ENCODE peak calls at places on chromosomes 3 and 15, in nine cellular contexts. T is left ventricle myocardium inferior, N is fibroblast of villous mesenchyme, Q is upper lobe of right lung, U is transverse colon, Y is uterus, J is AG04450, L is heart right ventricle, P is fibroblast of pulmonary artery. C is an unnamed sample.

GRCh38 chr3:78737988-78738387 is 1029.8 kb downstream of the ROBO1 start:
- DNase-seq in T (no peak), N (no peak), Q (no peak), U (no peak), Y (no peak), J (no peak), L (peak), P (peak), C (peak)

GRCh38 chr3:55485208-55485791 is 1.8 kb downstream of the WNT5A start:
- DNase-seq in T (peak), N (peak), Q (peak), U (peak), Y (peak), J (no peak), L (peak), P (peak), C (peak)

GRCh38 chr3:22361465-22361864 is 610.5 kb upstream of the ZNF385D start:
- DNase-seq in T (no peak), N (no peak), Q (no peak), U (no peak), Y (no peak), J (no peak), L (no peak), P (peak), C (peak)

GRCh38 chr3:33063651-33064051 is 33.3 kb downstream of the GLB1 start:
- DNase-seq in T (no peak), N (peak), Q (no peak), U (no peak), Y (no peak), J (no peak), L (no peak), P (peak), C (peak)

GRCh38 chr15:90266485-90266884 is 1.0 kb downstream of the NGRN start:
- DNase-seq in T (no peak), N (peak), Q (peak), U (peak), Y (no peak), J (no peak), L (no peak), P (peak), C (peak)

GRCh38 chr3:86793786-86794185 is 197.2 kb downstream of the VGLL3 start:
- DNase-seq in T (no peak), N (peak), Q (no peak), U (no peak), Y (peak), J (peak), L (no peak), P (peak), C (peak)

GRCh38 chr3:123419850-123420292 is 29.0 kb downstream of the ADCY5 start:
- DNase-seq in T (peak), N (no peak), Q (no peak), U (no peak), Y (peak), J (no peak), L (peak), P (no peak), C (no peak)

GRCh38 chr3:2375371-2375770 is 276.7 kb downstream of the CNTN4 start:
- DNase-seq in T (no peak), N (no peak), Q (no peak), U (no peak), Y (no peak), J (no peak), L (no peak), P (no peak), C (no peak)

GRCh38 chr3:4680881-4681300 is 187.7 kb downstream of the ITPR1 start:
- DNase-seq in T (no peak), N (no peak), Q (no peak), U (no peak), Y (no peak), J (no peak), L (no peak), P (peak), C (peak)

GRCh38 chr3:15812183-15812582 is 14.4 kb upstream of the ANKRD28 start:
- DNase-seq in T (no peak), N (peak), Q (no peak), U (no peak), Y (no peak), J (no peak), L (no peak), P (peak), C (peak)

GRCh38 chr3:129526121-129526900 is 2.1 kb upstream of the RHO start:
- DNase-seq in T (no peak), N (no peak), Q (no peak), U (no peak), Y (no peak), J (no peak), L (no peak), P (no peak), C (no peak)

GRCh38 chr3:51686512-51687215 is 15.6 kb downstream of the TEX264 start:
- DNase-seq in T (peak), N (no peak), Q (peak), U (peak), Y (peak), J (no peak), L (peak), P (peak), C (peak)

GRCh38 chr15:71237456-71238188 is 122.4 kb downstream of the THSD4 start:
- DNase-seq in T (peak), N (peak), Q (no peak), U (peak), Y (peak), J (peak), L (peak), P (peak), C (peak)

GRCh38 chr3:48564022-48564421 is 441 bp upstream of the UCN2 start:
- DNase-seq in T (no peak), N (peak), Q (peak), U (peak), Y (no peak), J (no peak), L (no peak), P (peak), C (peak)

GRCh38 chr3:141294848-141295247 is 63.2 kb downstream of the PXYLP1 start:
- DNase-seq in T (no peak), N (peak), Q (no peak), U (no peak), Y (no peak), J (no peak), L (no peak), P (peak), C (peak)

GRCh38 chr15:73601449-73602425 is 31.5 kb downstream of the NPTN start:
- DNase-seq in T (peak), N (peak), Q (no peak), U (peak), Y (peak), J (no peak), L (peak), P (peak), C (peak)

GRCh38 chr15:76994001-76994400 is 925 bp upstream of the PSTPIP1 start:
- DNase-seq in T (peak), N (peak), Q (peak), U (peak), Y (no peak), J (no peak), L (no peak), P (no peak), C (peak)

GRCh38 chr3:31407665-31408064 is 125.1 kb upstream of the STT3B start:
- DNase-seq in T (no peak), N (no peak), Q (no peak), U (no peak), Y (no peak), J (no peak), L (no peak), P (peak), C (no peak)

GRCh38 chr3:197518794-197519451 is 36.8 kb downstream of the BDH1 start:
- DNase-seq in T (no peak), N (no peak), Q (peak), U (no peak), Y (no peak), J (no peak), L (no peak), P (peak), C (no peak)

GRCh38 chr3:139416275-139416674 is 26.8 kb upstream of the COPB2 start:
- DNase-seq in T (no peak), N (no peak), Q (no peak), U (no peak), Y (no peak), J (no peak), L (no peak), P (no peak), C (no peak)

GRCh38 chr15:100043069-100043641 is 298.6 kb downstream of the ADAMTS17 start:
- DNase-seq in T (no peak), N (peak), Q (no peak), U (no peak), Y (no peak), J (no peak), L (no peak), P (peak), C (peak)

GRCh38 chr3:46463120-46463867 is 1.4 kb downstream of the LTF start:
- DNase-seq in T (peak), N (no peak), Q (no peak), U (no peak), Y (peak), J (no peak), L (peak), P (no peak), C (no peak)

GRCh38 chr3:12750658-12751071 is 8.4 kb downstream of the TMEM40 start:
- DNase-seq in T (no peak), N (peak), Q (no peak), U (no peak), Y (peak), J (no peak), L (no peak), P (peak), C (peak)

GRCh38 chr3:9226326-9226725 is 23.1 kb downstream of the SRGAP3 start:
- DNase-seq in T (no peak), N (peak), Q (no peak), U (no peak), Y (peak), J (no peak), L (no peak), P (peak), C (peak)

GRCh38 chr3:196502775-196503181 is 790 bp downstream of the RNF168 start:
- DNase-seq in T (peak), N (peak), Q (peak), U (peak), Y (peak), J (peak), L (peak), P (peak), C (peak)

GRCh38 chr3:127053026-127053425 is 70.1 kb downstream of the PLXNA1 start:
- DNase-seq in T (no peak), N (no peak), Q (peak), U (no peak), Y (no peak), J (no peak), L (no peak), P (no peak), C (no peak)

GRCh38 chr3:30452446-30452845 is 154.0 kb upstream of the TGFBR2 start:
- DNase-seq in T (no peak), N (no peak), Q (no peak), U (no peak), Y (no peak), J (no peak), L (no peak), P (no peak), C (no peak)

GRCh38 chr15:80059786-80060489 is 462 bp downstream of the ZFAND6 start:
- DNase-seq in T (no peak), N (peak), Q (no peak), U (peak), Y (no peak), J (no peak), L (peak), P (peak), C (peak)

GRCh38 chr3:26346497-26346896 is 276.1 kb upstream of the LRRC3B start:
- DNase-seq in T (no peak), N (no peak), Q (peak), U (no peak), Y (no peak), J (no peak), L (no peak), P (no peak), C (no peak)

GRCh38 chr3:146227486-146227885 is 23.4 kb downstream of the PLSCR4 start:
- DNase-seq in T (no peak), N (peak), Q (no peak), U (no peak), Y (no peak), J (no peak), L (no peak), P (no peak), C (no peak)

GRCh38 chr15:26037369-26037768 is 174.2 kb upstream of the ATP10A start:
- DNase-seq in T (no peak), N (no peak), Q (no peak), U (no peak), Y (no peak), J (no peak), L (no peak), P (no peak), C (no peak)

GRCh38 chr15:69232144-69232543 is 66.6 kb upstream of the PAQR5 start:
- DNase-seq in T (no peak), N (peak), Q (no peak), U (no peak), Y (no peak), J (no peak), L (no peak), P (peak), C (peak)

GRCh38 chr3:16520636-16521579 is 7.4 kb upstream of the RFTN1 start:
- DNase-seq in T (no peak), N (no peak), Q (no peak), U (no peak), Y (no peak), J (no peak), L (no peak), P (no peak), C (no peak)

GRCh38 chr3:72338942-72339749 is 509.1 kb downstream of the SHQ1 start:
- DNase-seq in T (peak), N (peak), Q (no peak), U (no peak), Y (peak), J (peak), L (no peak), P (peak), C (peak)

GRCh38 chr3:171116802-171117395 is 90.4 kb upstream of the SLC2A2 start:
- DNase-seq in T (no peak), N (no peak), Q (no peak), U (no peak), Y (no peak), J (no peak), L (no peak), P (no peak), C (no peak)

GRCh38 chr3:171116365-171116764 is 89.8 kb upstream of the SLC2A2 start:
- DNase-seq in T (no peak), N (no peak), Q (no peak), U (no peak), Y (no peak), J (no peak), L (no peak), P (peak), C (peak)

GRCh38 chr3:171110715-171111114 is 84.2 kb upstream of the SLC2A2 start:
- DNase-seq in T (no peak), N (no peak), Q (no peak), U (no peak), Y (no peak), J (no peak), L (no peak), P (no peak), C (no peak)

GRCh38 chr3:171115667-171116066 is 89.1 kb upstream of the SLC2A2 start:
- DNase-seq in T (no peak), N (no peak), Q (no peak), U (no peak), Y (no peak), J (no peak), L (peak), P (no peak), C (no peak)

GRCh38 chr3:171113716-171114115 is 87.2 kb upstream of the SLC2A2 start:
- DNase-seq in T (no peak), N (no peak), Q (no peak), U (no peak), Y (no peak), J (no peak), L (no peak), P (no peak), C (no peak)
- TF ChIP-seq CTCF in T (peak), N (peak), Q (no peak), U (no peak), Y (no peak), J (peak), L (no peak), P (peak), C (no peak)

GRCh38 chr3:56800373-56801150 is 1.2 kb downstream of the ARHGEF3 start:
- DNase-seq in T (no peak), N (no peak), Q (no peak), U (peak), Y (no peak), J (no peak), L (no peak), P (no peak), C (peak)
- TF ChIP-seq CTCF in T (peak), N (no peak), Q (no peak), U (no peak), Y (no peak), J (no peak), L (no peak), P (no peak), C (no peak)

GRCh38 chr15:81813215-81813614 is 232.6 kb downstream of the MEX3B start:
- DNase-seq in T (no peak), N (no peak), Q (no peak), U (no peak), Y (no peak), J (no peak), L (no peak), P (no peak), C (no peak)
- TF ChIP-seq CTCF in T (peak), N (peak), Q (no peak), U (no peak), Y (no peak), J (peak), L (no peak), P (no peak), C (no peak)

GRCh38 chr3:108322352-108322751 is 26.0 kb downstream of the HHLA2 start:
- DNase-seq in T (no peak), N (peak), Q (no peak), U (no peak), Y (no peak), J (no peak), L (no peak), P (no peak), C (peak)
- TF ChIP-seq CTCF in T (no peak), N (no peak), Q (no peak), U (no peak), Y (no peak), J (peak), L (no peak), P (peak), C (no peak)

DNA sequence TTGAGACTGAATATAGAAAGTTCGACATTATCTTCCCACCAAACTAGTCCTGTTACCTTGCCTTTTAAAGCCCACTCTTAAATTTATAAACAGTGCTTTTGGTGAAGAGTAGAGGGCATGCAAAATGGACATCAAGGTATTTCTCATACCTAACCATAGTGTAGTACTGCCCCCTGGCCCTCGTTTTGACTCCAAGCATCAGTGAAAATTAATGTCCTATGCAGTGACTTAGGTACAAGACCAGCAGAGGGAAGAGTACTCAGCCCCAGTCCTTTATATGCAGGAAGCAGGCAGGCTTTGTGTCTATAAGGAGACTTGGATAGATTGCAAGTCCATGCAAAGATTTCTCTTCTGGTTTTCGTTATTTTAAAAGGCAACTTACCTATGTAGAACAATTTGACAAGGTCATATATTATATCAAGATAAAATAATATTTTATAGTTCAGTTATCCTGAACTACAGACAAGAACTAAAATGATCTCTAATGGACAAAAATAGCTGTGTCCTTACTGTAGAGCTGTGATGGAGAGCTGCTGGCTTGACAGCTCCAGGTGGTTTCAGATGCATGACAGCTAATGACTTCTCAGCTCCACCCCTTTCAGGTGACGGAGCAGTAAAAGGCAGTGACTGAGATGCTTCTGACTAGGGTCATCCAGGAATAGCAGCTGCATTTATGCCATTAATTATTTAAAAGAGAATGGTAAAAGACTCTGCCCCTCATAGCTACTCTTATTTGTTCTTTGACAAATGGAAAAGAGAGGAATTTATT is 646.1 kb downstream of the SQOR start:
- DNase-seq in T (no peak), N (no peak), Q (no peak), U (no peak), Y (no peak), J (no peak), L (no peak), P (peak), C (peak)
- TF ChIP-seq CTCF in T (peak), N (no peak), Q (no peak), U (no peak), Y (peak), J (peak), L (no peak), P (peak), C (no peak)

GRCh38 chr15:91694131-91694828 is 159.2 kb upstream of the SLCO3A1 start:
- DNase-seq in T (peak), N (peak), Q (no peak), U (peak), Y (peak), J (no peak), L (peak), P (peak), C (peak)

GRCh38 chr15:91696981-91697380 is 156.5 kb upstream of the SLCO3A1 start:
- DNase-seq in T (no peak), N (no peak), Q (no peak), U (no peak), Y (no peak), J (no peak), L (no peak), P (no peak), C (no peak)

GRCh38 chr15:91692596-91692995 is 160.9 kb upstream of the SLCO3A1 start:
- DNase-seq in T (no peak), N (no peak), Q (no peak), U (no peak), Y (no peak), J (no peak), L (no peak), P (no peak), C (no peak)

GRCh38 chr15:91689377-91689776 is 164.1 kb upstream of the SLCO3A1 start:
- DNase-seq in T (no peak), N (no peak), Q (no peak), U (no peak), Y (no peak), J (no peak), L (no peak), P (no peak), C (no peak)

GRCh38 chr15:91694829-91695205 is 158.7 kb upstream of the SLCO3A1 start:
- DNase-seq in T (no peak), N (peak), Q (no peak), U (peak), Y (peak), J (peak), L (peak), P (peak), C (peak)
- TF ChIP-seq CTCF in T (no peak), N (no peak), Q (no peak), U (no peak), Y (no peak), J (no peak), L (no peak), P (no peak), C (no peak)

GRCh38 chr3:45440562-45440961 is 52.2 kb downstream of the LARS2 start:
- DNase-seq in T (no peak), N (peak), Q (no peak), U (no peak), Y (no peak), J (no peak), L (no peak), P (no peak), C (no peak)

GRCh38 chr3:45435961-45436360 is 47.6 kb downstream of the LARS2 start:
- DNase-seq in T (no peak), N (no peak), Q (no peak), U (no peak), Y (no peak), J (no peak), L (no peak), P (no peak), C (no peak)

GRCh38 chr3:45434996-45435395 is 46.6 kb downstream of the LARS2 start:
- DNase-seq in T (no peak), N (no peak), Q (no peak), U (no peak), Y (no peak), J (no peak), L (no peak), P (no peak), C (no peak)

GRCh38 chr3:45441570-45442313 is 53.4 kb downstream of the LARS2 start:
- DNase-seq in T (no peak), N (peak), Q (no peak), U (no peak), Y (no peak), J (no peak), L (no peak), P (no peak), C (no peak)

GRCh38 chr3:45437388-45437787 is 49.0 kb downstream of the LARS2 start:
- DNase-seq in T (no peak), N (peak), Q (no peak), U (no peak), Y (no peak), J (no peak), L (no peak), P (peak), C (peak)
- TF ChIP-seq CTCF in T (no peak), N (peak), Q (no peak), U (no peak), Y (no peak), J (no peak), L (no peak), P (no peak), C (no peak)